ENCODE peak calls at places on chromosomes 11 and 22, in four cellular contexts. T is fibroblast of lung; S is cardiac fibroblast; A is CD4-positive, CD25-positive, alpha-beta regulatory T cell. K is an unnamed sample.

GRCh38 chr11:75328426-75329277 is 22.8 kb downstream of the ARRB1 start:
- DNase-seq in A (no peak), T (peak; percentile 83), S (peak; percentile 79), K (no peak)

GRCh38 chr11:131809203-131809948 is 439.0 kb downstream of the NTM start:
- DNase-seq in S (peak; percentile 34), T (no peak), A (no peak), K (no peak)

GRCh38 chr11:118105657-118106305 is 19.0 kb upstream of the SMIM35 start:
- DNase-seq in T (no peak), A (no peak), S (no peak), K (no peak)

GRCh38 chr22:44286673-44287072 is 26.1 kb downstream of the SHISAL1 start:
- DNase-seq in T (no peak), A (no peak), S (no peak), K (no peak)

GRCh38 chr11:689630-690029 is 5.4 kb downstream of the DEAF1 start:
- DNase-seq in T (no peak), A (no peak), S (no peak), K (no peak)

GRCh38 chr11:18739684-18740083 is 13.7 kb upstream of the IGSF22 start:
- DNase-seq in A (no peak), S (no peak), T (no peak), K (no peak)

GRCh38 chr11:105589346-105589745 is 20.5 kb upstream of the GRIA4 start:
- DNase-seq in S (no peak), T (peak; percentile 12), A (no peak), K (no peak)

GRCh38 chr11:72721689-72722049 is 30.5 kb downstream of the ARAP1 start:
- DNase-seq in S (peak; percentile 32), T (peak; percentile 53), A (no peak), K (no peak)

GRCh38 chr11:69339041-69339733 is 45.2 kb downstream of the MYEOV start:
- DNase-seq in S (no peak), A (no peak), T (no peak), K (no peak)

GRCh38 chr22:25760294-25760693 is 18.3 kb downstream of the MYO18B start:
- DNase-seq in S (no peak), A (no peak), T (no peak), K (no peak)
- H3K4me3 ChIP-seq in S (no peak overlapping the region), A (no peak overlapping the region), T (no peak overlapping the region), K (no peak overlapping the region)

DNA sequence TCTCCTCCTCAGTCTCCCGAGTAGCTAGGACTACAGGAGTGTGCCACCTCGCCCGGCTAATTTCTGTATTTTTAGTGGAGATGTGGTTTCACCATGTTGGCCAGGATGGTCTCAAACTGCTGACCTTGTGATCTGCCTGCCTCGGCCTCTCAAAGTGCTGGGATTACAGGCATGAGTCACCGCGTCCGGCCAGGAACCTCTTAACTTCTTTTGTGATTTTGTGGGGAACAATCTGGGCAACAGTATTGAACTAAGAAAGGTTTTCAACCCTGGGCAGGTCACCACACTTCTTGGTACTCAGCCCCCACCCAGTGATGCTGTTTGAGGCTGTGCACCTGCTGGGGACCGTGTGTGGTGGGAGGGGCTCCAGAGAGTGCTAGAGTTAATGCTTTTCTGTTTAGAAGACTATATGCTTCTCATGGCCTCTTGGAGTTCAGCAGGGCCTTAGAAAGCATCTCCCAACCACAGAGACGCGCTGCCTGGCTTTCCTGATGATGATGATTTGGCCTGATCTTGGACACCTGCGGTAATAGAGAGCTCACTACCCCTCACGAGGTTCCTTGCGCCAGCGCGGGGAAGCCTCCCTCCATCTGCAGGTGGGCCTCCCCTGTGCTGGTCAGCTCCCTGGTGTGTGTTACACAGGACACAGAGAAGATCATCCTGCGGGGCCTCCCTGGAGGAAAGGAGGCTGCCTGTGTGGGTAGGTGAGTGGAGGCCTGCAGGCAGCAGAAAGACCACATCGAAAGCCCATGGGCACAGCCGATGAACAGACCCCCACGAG is 1.2 kb downstream of the DENND6B start:
- DNase-seq in S (no peak), A (no peak), T (no peak), K (no peak)
- H3K4me3 ChIP-seq in S (peak overlapping the region; percentile 60), A (no peak overlapping the region), T (peak overlapping the region; percentile 58), K (peak overlapping the region; percentile 52)

GRCh38 chr11:26996056-26996455 is 2.1 kb downstream of the FIBIN start:
- DNase-seq in T (peak; percentile 53), S (peak; percentile 34), A (no peak), K (no peak)
- H3K4me3 ChIP-seq in T (peak overlapping the region; percentile 81), S (peak overlapping the region; percentile 72), A (no peak overlapping the region), K (peak overlapping the region; percentile 55)

GRCh38 chr11:3164540-3165151 is 464 bp downstream of the OSBPL5 start:
- DNase-seq in S (no peak), A (no peak), T (no peak), K (no peak)
- H3K4me3 ChIP-seq in S (peak overlapping the region; percentile 90), A (no peak overlapping the region), T (peak overlapping the region; percentile 93), K (peak overlapping the region; percentile 89)

DNA sequence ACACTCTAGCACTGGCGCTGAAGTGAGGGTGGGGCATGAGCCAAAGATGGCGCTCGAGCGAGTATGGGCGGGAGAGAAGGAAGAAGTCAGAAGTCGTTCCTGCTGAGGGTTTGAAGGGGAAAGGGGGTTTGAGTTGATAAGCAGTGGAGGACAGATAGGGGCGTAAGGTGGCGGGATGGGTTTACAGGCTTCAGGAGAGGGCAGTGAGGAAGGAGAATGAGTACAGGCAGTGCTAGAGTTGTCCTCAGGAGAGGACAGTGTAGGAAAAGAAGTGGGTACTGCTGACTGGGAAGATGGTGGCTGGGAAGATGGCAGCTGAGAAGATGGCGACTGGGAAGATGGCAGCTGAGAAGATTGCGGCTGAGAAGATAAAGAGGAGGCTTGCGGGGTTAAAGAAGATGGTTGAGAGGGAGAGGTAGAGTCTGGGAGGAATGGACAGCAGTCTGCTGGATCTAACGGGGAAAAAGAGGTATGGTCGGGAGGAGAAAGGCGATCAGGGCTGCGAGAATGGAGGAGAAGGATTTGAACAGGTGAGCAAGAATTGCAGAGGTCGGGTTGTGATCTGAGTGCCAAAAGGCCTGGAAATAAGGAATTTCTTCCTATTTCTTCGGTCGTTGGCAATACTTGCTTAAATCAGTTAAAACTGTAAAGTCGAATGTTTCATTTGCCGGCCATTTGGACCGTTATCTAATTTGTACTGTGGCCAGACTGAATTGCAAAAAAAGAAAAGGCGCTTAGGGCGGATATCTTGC is 5.2 kb downstream of the PPFIBP2 start:
- DNase-seq in A (no peak), S (no peak), T (no peak), K (no peak)
- H3K4me3 ChIP-seq in A (no peak overlapping the region), S (no peak overlapping the region), T (no peak overlapping the region), K (no peak overlapping the region)

DNA sequence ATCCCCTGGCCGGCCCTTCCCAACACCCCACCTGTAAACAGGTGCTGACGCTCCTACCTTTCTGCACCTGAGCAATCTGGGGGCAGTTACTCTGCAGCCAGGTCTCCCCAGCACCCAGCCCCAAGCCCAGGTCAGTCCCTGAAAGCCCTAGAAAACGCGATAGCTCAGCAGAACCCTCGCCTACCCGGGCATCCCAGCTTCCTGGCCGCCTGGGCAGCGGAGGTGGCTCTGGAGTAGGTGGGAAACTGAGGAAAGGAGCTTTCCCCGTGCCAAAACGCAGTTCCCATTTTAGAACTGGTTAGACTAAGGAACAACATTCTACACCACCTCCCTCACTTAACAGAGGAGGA is 445 bp downstream of the SYTL2 start:
- DNase-seq in A (no peak), T (no peak), S (no peak), K (no peak)
- H3K4me3 ChIP-seq in A (peak overlapping the region; percentile 73), T (peak overlapping the region; percentile 74), S (peak overlapping the region; percentile 58), K (peak overlapping the region; percentile 62)

GRCh38 chr22:19914201-19914943 is 27.2 kb upstream of the COMT start:
- DNase-seq in A (no peak), S (no peak), T (no peak), K (no peak)

GRCh38 chr22:19916941-19917340 is 24.6 kb upstream of the COMT start:
- DNase-seq in S (no peak), A (no peak), T (no peak), K (no peak)

GRCh38 chr22:19916006-19916405 is 25.6 kb upstream of the COMT start:
- DNase-seq in A (no peak), T (no peak), S (no peak), K (no peak)

GRCh38 chr22:19913337-19913936 is 28.1 kb upstream of the COMT start:
- DNase-seq in S (no peak), A (no peak), T (no peak), K (no peak)

GRCh38 chr22:19915287-19915954 is 26.2 kb upstream of the COMT start:
- DNase-seq in A (no peak), T (no peak), S (no peak), K (no peak)
- H3K4me3 ChIP-seq in A (no peak overlapping the region), T (no peak overlapping the region), S (no peak overlapping the region), K (no peak overlapping the region)

GRCh38 chr11:62538470-62539237 is 8.0 kb downstream of the AHNAK start:
- DNase-seq in A (no peak), T (no peak), S (no peak), K (no peak)
- H3K4me3 ChIP-seq in A (peak overlapping the region; percentile 63), T (peak overlapping the region; percentile 41), S (peak overlapping the region; percentile 33), K (peak overlapping the region; percentile 6)

K was measured in astrocyte of the cerebellum.